ENCODE peak calls at places on chromosomes 2 and 18, in six cellular contexts. G is hippocampal formation, E is Karpas-422, C is omental fat pad, H is adrenal gland, Y is HEK293T. V is an unnamed sample.

GRCh38 chr2:120523766-120524165 is 177.8 kb downstream of the INHBB start:
- DNase-seq in E (no peak), H (no peak), G (no peak), Y (no peak), C (no peak), V (no peak)

GRCh38 chr2:118557016-118557415 is 290.4 kb downstream of the EN1 start:
- DNase-seq in Y (no peak), H (no peak), G (no peak), E (no peak), C (no peak), V (no peak)

GRCh38 chr2:114261366-114261765 is 181.1 kb upstream of the DPP10 start:
- DNase-seq in Y (no peak), C (no peak), E (no peak), G (no peak), H (no peak), V (no peak)

GRCh38 chr2:170467568-170468422 is 247.3 kb upstream of the SP5 start:
- DNase-seq in Y (no peak), E (no peak), G (no peak), C (no peak), H (no peak), V (no peak)

GRCh38 chr2:167964650-167965404 is 282.6 kb downstream of the STK39 start:
- DNase-seq in Y (no peak), G (no peak), E (peak; percentile 81), C (no peak), H (no peak), V (no peak)

GRCh38 chr18:63119647-63120046 is 199.9 kb downstream of the BCL2 start:
- DNase-seq in G (peak; percentile 78), Y (peak; percentile 33), C (no peak), H (peak; percentile 40), E (no peak), V (peak; percentile 20)

GRCh38 chr18:59988098-59988706 is 88.4 kb downstream of the PMAIP1 start:
- DNase-seq in H (peak; percentile 54), G (peak; percentile 65), E (peak; percentile 79), C (no peak), Y (peak; percentile 17), V (peak; percentile 20)

GRCh38 chr2:95316466-95317122 is 19.4 kb downstream of the KCNIP3 start:
- DNase-seq in C (no peak), Y (no peak), E (no peak), H (no peak), G (no peak), V (no peak)

GRCh38 chr18:11995445-11996189 is 14.3 kb downstream of the IMPA2 start:
- DNase-seq in E (peak; percentile 80), C (peak; percentile 46), H (peak; percentile 84), G (peak; percentile 41), Y (peak; percentile 66), V (no peak)

GRCh38 chr18:47993409-47993808 is 63.0 kb upstream of the SMAD2 start:
- DNase-seq in H (no peak), E (peak; percentile 65), C (no peak), Y (no peak), G (no peak), V (no peak)

GRCh38 chr2:148989882-148990493 is 48.5 kb upstream of the LYPD6B start:
- DNase-seq in C (no peak), G (peak; percentile 60), Y (peak; percentile 68), H (peak; percentile 81), E (peak; percentile 90), V (peak; percentile 68)

GRCh38 chr2:77484026-77484425 is 38.1 kb downstream of the LRRTM4 start:
- DNase-seq in C (no peak), E (no peak), H (no peak), G (no peak), Y (peak; percentile 10), V (peak; percentile 8)

GRCh38 chr2:127096718-127097470 is 10.1 kb downstream of the BIN1 start:
- DNase-seq in G (no peak), E (no peak), C (no peak), Y (no peak), H (no peak), V (no peak)

GRCh38 chr2:225600444-225600843 is 200.9 kb downstream of the NYAP2 start:
- DNase-seq in G (no peak), E (no peak), H (no peak), C (no peak), Y (no peak), V (no peak)

GRCh38 chr2:169877406-169877805 is 50.2 kb downstream of the UBR3 start:
- DNase-seq in G (peak; percentile 11), H (no peak), Y (no peak), E (peak; percentile 62), C (no peak), V (no peak)

GRCh38 chr2:170405326-170405725 is 227.4 kb downstream of the MYO3B start:
- DNase-seq in C (no peak), Y (no peak), E (no peak), G (no peak), H (no peak), V (no peak)

GRCh38 chr18:55633032-55633431 is 45.0 kb upstream of the TCF4 start:
- DNase-seq in H (no peak), C (no peak), Y (no peak), G (no peak), E (peak; percentile 28), V (no peak)

GRCh38 chr2:15782009-15782751 is 158.2 kb upstream of the MYCN start:
- DNase-seq in Y (no peak), G (no peak), H (no peak), E (no peak), C (no peak), V (no peak)

GRCh38 chr2:38648107-38648761 is 17.7 kb upstream of the GALM start:
- DNase-seq in G (no peak), H (peak; percentile 19), E (no peak), C (no peak), Y (no peak), V (no peak)

GRCh38 chr2:124810132-124810531 is 785.0 kb downstream of the CNTNAP5 start:
- DNase-seq in H (no peak), E (peak; percentile 55), C (no peak), Y (no peak), G (no peak), V (peak; percentile 49)

GRCh38 chr2:50729306-50730105 is 302.4 kb downstream of the NRXN1 start:
- DNase-seq in C (no peak), E (peak; percentile 47), Y (no peak), H (no peak), G (no peak), V (peak; percentile 55)

GRCh38 chr2:180359522-180360282 is 352.6 kb upstream of the CWC22 start:
- DNase-seq in Y (peak; percentile 12), G (no peak), C (no peak), E (peak; percentile 56), H (peak; percentile 24), V (no peak)

GRCh38 chr2:232073031-232073430 is 111.5 kb downstream of the DIS3L2 start:
- DNase-seq in H (no peak), G (no peak), C (no peak), Y (no peak), E (no peak), V (no peak)

GRCh38 chr18:59546164-59546563 is 151.1 kb downstream of the CCBE1 start:
- DNase-seq in E (no peak), H (no peak), G (no peak), C (no peak), Y (no peak), V (no peak)

V was measured in NT2/D1.